ENCODE peak calls at places on chromosomes 2 and 18, in five cellular contexts. One of them, this sample, is unnamed.

GRCh38 chr2:64168756-64169155 is 24.5 kb upstream of the PELI1 start:
- ATAC-seq in activated naive CD4-positive, alpha-beta T cell treated with anti-CD3 and anti-CD28 coated beads, Interleukin-2, amount 50 U/mL, for 72 hours: no peak
- ATAC-seq in Right ventricle myocardium inferior: no peak
- ATAC-seq in heart right ventricle: no peak
- ATAC-seq in effector memory CD8-positive, alpha-beta T cell: no peak
- ATAC-seq in this sample: no peak

GRCh38 chr2:61845320-61845719 is 8.5 kb downstream of the FAM161A start:
- ATAC-seq in Right ventricle myocardium inferior: no peak
- ATAC-seq in heart right ventricle: no peak
- ATAC-seq in activated naive CD4-positive, alpha-beta T cell treated with anti-CD3 and anti-CD28 coated beads, Interleukin-2, amount 50 U/mL, for 72 hours: no peak
- ATAC-seq in effector memory CD8-positive, alpha-beta T cell: no peak
- ATAC-seq in this sample: no peak

GRCh38 chr2:26185954-26186353 is 13.1 kb downstream of the GAREM2 start:
- ATAC-seq in heart right ventricle: no peak
- ATAC-seq in Right ventricle myocardium inferior: no peak
- ATAC-seq in effector memory CD8-positive, alpha-beta T cell: no peak
- ATAC-seq in activated naive CD4-positive, alpha-beta T cell treated with anti-CD3 and anti-CD28 coated beads, Interleukin-2, amount 50 U/mL, for 72 hours: no peak
- ATAC-seq in this sample: no peak

GRCh38 chr2:71538656-71539265 is 85.4 kb downstream of the DYSF start:
- ATAC-seq in heart right ventricle: no peak
- ATAC-seq in effector memory CD8-positive, alpha-beta T cell: peak; percentile 77
- ATAC-seq in activated naive CD4-positive, alpha-beta T cell treated with anti-CD3 and anti-CD28 coated beads, Interleukin-2, amount 50 U/mL, for 72 hours: no peak
- ATAC-seq in Right ventricle myocardium inferior: no peak
- ATAC-seq in this sample: no peak

GRCh38 chr2:144261336-144261735 is 258.6 kb downstream of the ZEB2 start:
- ATAC-seq in activated naive CD4-positive, alpha-beta T cell treated with anti-CD3 and anti-CD28 coated beads, Interleukin-2, amount 50 U/mL, for 72 hours: no peak
- ATAC-seq in effector memory CD8-positive, alpha-beta T cell: peak; percentile 81
- ATAC-seq in heart right ventricle: no peak
- ATAC-seq in Right ventricle myocardium inferior: no peak
- ATAC-seq in this sample: no peak

GRCh38 chr2:41932241-41933034 is 115.4 kb upstream of the PKDCC start:
- ATAC-seq in Right ventricle myocardium inferior: peak; percentile 84
- ATAC-seq in effector memory CD8-positive, alpha-beta T cell: no peak
- ATAC-seq in heart right ventricle: peak; percentile 82
- ATAC-seq in activated naive CD4-positive, alpha-beta T cell treated with anti-CD3 and anti-CD28 coated beads, Interleukin-2, amount 50 U/mL, for 72 hours: no peak
- ATAC-seq in this sample: peak; percentile 67

GRCh38 chr2:241035818-241036396 is 37.5 kb downstream of the SNED1 start:
- ATAC-seq in effector memory CD8-positive, alpha-beta T cell: peak; percentile 59
- ATAC-seq in activated naive CD4-positive, alpha-beta T cell treated with anti-CD3 and anti-CD28 coated beads, Interleukin-2, amount 50 U/mL, for 72 hours: peak; percentile 55
- ATAC-seq in heart right ventricle: no peak
- ATAC-seq in Right ventricle myocardium inferior: no peak
- ATAC-seq in this sample: no peak

GRCh38 chr2:26269571-26270170 is 24.9 kb downstream of the HADHB start:
- ATAC-seq in Right ventricle myocardium inferior: no peak
- ATAC-seq in heart right ventricle: no peak
- ATAC-seq in effector memory CD8-positive, alpha-beta T cell: no peak
- ATAC-seq in activated naive CD4-positive, alpha-beta T cell treated with anti-CD3 and anti-CD28 coated beads, Interleukin-2, amount 50 U/mL, for 72 hours: no peak
- ATAC-seq in this sample: no peak

GRCh38 chr2:235302263-235302662 is 191.6 kb upstream of the AGAP1 start:
- ATAC-seq in Right ventricle myocardium inferior: no peak
- ATAC-seq in activated naive CD4-positive, alpha-beta T cell treated with anti-CD3 and anti-CD28 coated beads, Interleukin-2, amount 50 U/mL, for 72 hours: no peak
- ATAC-seq in effector memory CD8-positive, alpha-beta T cell: no peak
- ATAC-seq in heart right ventricle: no peak
- ATAC-seq in this sample: no peak

GRCh38 chr2:88329815-88330603 is 122.5 kb downstream of the FOXI3 start:
- ATAC-seq in Right ventricle myocardium inferior: no peak
- ATAC-seq in effector memory CD8-positive, alpha-beta T cell: no peak
- ATAC-seq in activated naive CD4-positive, alpha-beta T cell treated with anti-CD3 and anti-CD28 coated beads, Interleukin-2, amount 50 U/mL, for 72 hours: peak; percentile 16
- ATAC-seq in heart right ventricle: no peak
- ATAC-seq in this sample: no peak

GRCh38 chr2:160408575-160409291 is 84.9 kb downstream of the RBMS1 start:
- ATAC-seq in effector memory CD8-positive, alpha-beta T cell: no peak
- ATAC-seq in heart right ventricle: no peak
- ATAC-seq in activated naive CD4-positive, alpha-beta T cell treated with anti-CD3 and anti-CD28 coated beads, Interleukin-2, amount 50 U/mL, for 72 hours: no peak
- ATAC-seq in Right ventricle myocardium inferior: no peak
- ATAC-seq in this sample: no peak

GRCh38 chr2:67502346-67503065 is 105.4 kb downstream of the ETAA1 start:
- ATAC-seq in effector memory CD8-positive, alpha-beta T cell: no peak
- ATAC-seq in Right ventricle myocardium inferior: no peak
- ATAC-seq in heart right ventricle: no peak
- ATAC-seq in activated naive CD4-positive, alpha-beta T cell treated with anti-CD3 and anti-CD28 coated beads, Interleukin-2, amount 50 U/mL, for 72 hours: no peak
- ATAC-seq in this sample: no peak

GRCh38 chr2:99472327-99472960 is 17.4 kb downstream of the REV1 start:
- ATAC-seq in Right ventricle myocardium inferior: no peak
- ATAC-seq in effector memory CD8-positive, alpha-beta T cell: no peak
- ATAC-seq in activated naive CD4-positive, alpha-beta T cell treated with anti-CD3 and anti-CD28 coated beads, Interleukin-2, amount 50 U/mL, for 72 hours: no peak
- ATAC-seq in heart right ventricle: no peak
- ATAC-seq in this sample: no peak

GRCh38 chr18:5021558-5021957 is 175.5 kb downstream of the AKAIN1 start:
- ATAC-seq in activated naive CD4-positive, alpha-beta T cell treated with anti-CD3 and anti-CD28 coated beads, Interleukin-2, amount 50 U/mL, for 72 hours: no peak
- ATAC-seq in Right ventricle myocardium inferior: no peak
- ATAC-seq in heart right ventricle: no peak
- ATAC-seq in effector memory CD8-positive, alpha-beta T cell: no peak
- ATAC-seq in this sample: no peak

GRCh38 chr2:163405298-163405697 is 330.5 kb downstream of the FIGN start:
- ATAC-seq in effector memory CD8-positive, alpha-beta T cell: no peak
- ATAC-seq in heart right ventricle: no peak
- ATAC-seq in activated naive CD4-positive, alpha-beta T cell treated with anti-CD3 and anti-CD28 coated beads, Interleukin-2, amount 50 U/mL, for 72 hours: no peak
- ATAC-seq in Right ventricle myocardium inferior: no peak
- ATAC-seq in this sample: no peak

GRCh38 chr2:11701206-11701605 is 31.2 kb upstream of the NTSR2 start:
- ATAC-seq in heart right ventricle: no peak
- ATAC-seq in effector memory CD8-positive, alpha-beta T cell: no peak
- ATAC-seq in Right ventricle myocardium inferior: no peak
- ATAC-seq in activated naive CD4-positive, alpha-beta T cell treated with anti-CD3 and anti-CD28 coated beads, Interleukin-2, amount 50 U/mL, for 72 hours: no peak
- ATAC-seq in this sample: no peak

GRCh38 chr18:51236225-51236624 is 38.7 kb upstream of the MEX3C start:
- ATAC-seq in Right ventricle myocardium inferior: peak; percentile 28
- ATAC-seq in heart right ventricle: no peak
- ATAC-seq in effector memory CD8-positive, alpha-beta T cell: no peak
- ATAC-seq in activated naive CD4-positive, alpha-beta T cell treated with anti-CD3 and anti-CD28 coated beads, Interleukin-2, amount 50 U/mL, for 72 hours: peak; percentile 46
- ATAC-seq in this sample: no peak

GRCh38 chr18:68662779-68663178 is 52.1 kb downstream of the TMX3 start:
- ATAC-seq in effector memory CD8-positive, alpha-beta T cell: no peak
- ATAC-seq in Right ventricle myocardium inferior: no peak
- ATAC-seq in heart right ventricle: no peak
- ATAC-seq in activated naive CD4-positive, alpha-beta T cell treated with anti-CD3 and anti-CD28 coated beads, Interleukin-2, amount 50 U/mL, for 72 hours: no peak
- ATAC-seq in this sample: no peak

GRCh38 chr18:32349728-32350395 is 120.8 kb downstream of the GAREM1 start:
- ATAC-seq in heart right ventricle: peak; percentile 85
- ATAC-seq in Right ventricle myocardium inferior: peak; percentile 74
- ATAC-seq in effector memory CD8-positive, alpha-beta T cell: no peak
- ATAC-seq in activated naive CD4-positive, alpha-beta T cell treated with anti-CD3 and anti-CD28 coated beads, Interleukin-2, amount 50 U/mL, for 72 hours: no peak
- ATAC-seq in this sample: peak; percentile 82

GRCh38 chr2:51581636-51582267 is 549.8 kb upstream of the NRXN1 start:
- ATAC-seq in effector memory CD8-positive, alpha-beta T cell: no peak
- ATAC-seq in activated naive CD4-positive, alpha-beta T cell treated with anti-CD3 and anti-CD28 coated beads, Interleukin-2, amount 50 U/mL, for 72 hours: no peak
- ATAC-seq in heart right ventricle: no peak
- ATAC-seq in Right ventricle myocardium inferior: no peak
- ATAC-seq in this sample: no peak

GRCh38 chr2:224930990-224931389 is 111.3 kb downstream of the DOCK10 start:
- ATAC-seq in Right ventricle myocardium inferior: no peak
- ATAC-seq in heart right ventricle: no peak
- ATAC-seq in effector memory CD8-positive, alpha-beta T cell: no peak
- ATAC-seq in activated naive CD4-positive, alpha-beta T cell treated with anti-CD3 and anti-CD28 coated beads, Interleukin-2, amount 50 U/mL, for 72 hours: no peak
- ATAC-seq in this sample: no peak

GRCh38 chr2:196336715-196337617 is 165.6 kb upstream of the STK17B start:
- ATAC-seq in effector memory CD8-positive, alpha-beta T cell: peak; percentile 42
- ATAC-seq in Right ventricle myocardium inferior: peak; percentile 20
- ATAC-seq in heart right ventricle: no peak
- ATAC-seq in activated naive CD4-positive, alpha-beta T cell treated with anti-CD3 and anti-CD28 coated beads, Interleukin-2, amount 50 U/mL, for 72 hours: peak; percentile 54
- ATAC-seq in this sample: no peak

GRCh38 chr2:233209117-233209977 is 42.1 kb upstream of the ATG16L1 start:
- ATAC-seq in activated naive CD4-positive, alpha-beta T cell treated with anti-CD3 and anti-CD28 coated beads, Interleukin-2, amount 50 U/mL, for 72 hours: no peak
- ATAC-seq in heart right ventricle: no peak
- ATAC-seq in effector memory CD8-positive, alpha-beta T cell: no peak
- ATAC-seq in Right ventricle myocardium inferior: no peak
- ATAC-seq in this sample: no peak

GRCh38 chr2:73291461-73292315 is 1.7 kb downstream of the EGR4 start:
- ATAC-seq in Right ventricle myocardium inferior: no peak
- ATAC-seq in heart right ventricle: no peak
- ATAC-seq in activated naive CD4-positive, alpha-beta T cell treated with anti-CD3 and anti-CD28 coated beads, Interleukin-2, amount 50 U/mL, for 72 hours: peak; percentile 9
- ATAC-seq in effector memory CD8-positive, alpha-beta T cell: no peak
- ATAC-seq in this sample: peak; percentile 13

GRCh38 chr18:1663879-1664705 is 759.4 kb downstream of the ADCYAP1 start:
- ATAC-seq in effector memory CD8-positive, alpha-beta T cell: no peak
- ATAC-seq in heart right ventricle: peak; percentile 43
- ATAC-seq in activated naive CD4-positive, alpha-beta T cell treated with anti-CD3 and anti-CD28 coated beads, Interleukin-2, amount 50 U/mL, for 72 hours: peak; percentile 59
- ATAC-seq in Right ventricle myocardium inferior: no peak
- ATAC-seq in this sample: peak; percentile 34

This sample was measured in gastroesophageal sphincter.